ENCODE peak calls at places on chromosome 11, in seven cellular contexts. T is heart left ventricle, U is endothelial cell, L is heart right ventricle, I is GM13976, J is Calu3, F is fibroblast of pulmonary artery. Y is an unnamed sample.

GRCh38 chr11:93238956-93239355 is 41.2 kb upstream of the SLC36A4 start:
- DNase-seq in I (no peak), T (no peak), F (no peak), J (no peak), U (no peak), L (no peak), Y (no peak)

GRCh38 chr11:47467372-47467771 is 18.4 kb upstream of the RAPSN start:
- DNase-seq in U (no peak), T (no peak), F (no peak), J (no peak), I (no peak), L (no peak), Y (no peak)

GRCh38 chr11:17371614-17372013 is 16.8 kb downstream of the KCNJ11 start:
- DNase-seq in T (no peak), I (no peak), L (no peak), F (peak), U (no peak), J (no peak), Y (no peak)

GRCh38 chr11:124415356-124415923 is 9.2 kb downstream of the OR8B4 start:
- DNase-seq in F (peak), I (peak), U (no peak), T (no peak), J (no peak), L (no peak), Y (peak)

GRCh38 chr11:59394186-59394585 is 32.0 kb downstream of the OR5A2 start:
- DNase-seq in I (no peak), T (no peak), L (no peak), U (no peak), J (no peak), F (no peak), Y (no peak)

GRCh38 chr11:73661035-73661628 is 14.8 kb downstream of the PLEKHB1 start:
- DNase-seq in F (peak), T (peak), I (peak), U (peak), J (peak), L (peak), Y (peak)

GRCh38 chr11:13486926-13487660 is 8.7 kb downstream of the PTH start:
- DNase-seq in L (peak), T (peak), F (peak), J (peak), I (peak), U (peak), Y (no peak)

GRCh38 chr11:2301631-2302272 is at the start of the genes C11orf21 and TSPAN32:
- DNase-seq in T (peak), J (no peak), I (no peak), U (no peak), L (peak), F (peak), Y (no peak)

GRCh38 chr11:47980093-47980906 is at the start of gene PTPRJ:
- DNase-seq in U (peak), I (peak), L (peak), T (peak), J (peak), F (peak), Y (peak)

GRCh38 chr11:120817131-120817530 is 206.8 kb upstream of the TBCEL start:
- DNase-seq in F (no peak), I (no peak), J (no peak), L (peak), U (no peak), T (peak), Y (no peak)

GRCh38 chr11:22938691-22939090 is 78.4 kb upstream of the CCDC179 start:
- DNase-seq in J (no peak), U (no peak), L (no peak), T (no peak), I (no peak), F (no peak), Y (no peak)

GRCh38 chr11:62449451-62449851 is 30.6 kb downstream of the SCGB1A1 start:
- DNase-seq in L (no peak), F (no peak), I (no peak), J (peak), U (no peak), T (no peak), Y (peak)

GRCh38 chr11:12483604-12484003 is 106.2 kb downstream of the PARVA start:
- DNase-seq in L (peak), I (no peak), F (no peak), J (no peak), T (no peak), U (no peak), Y (no peak)

GRCh38 chr11:111982019-111982464 is 43.2 kb upstream of the DLAT start:
- DNase-seq in F (peak), U (peak), L (no peak), I (peak), J (peak), T (peak), Y (peak)

GRCh38 chr11:47485112-47485511 is 36.2 kb upstream of the RAPSN start:
- DNase-seq in T (no peak), L (no peak), I (no peak), F (no peak), J (no peak), U (no peak), Y (no peak)

GRCh38 chr11:10856689-10857603 is 907 bp downstream of the ZBED5 start:
- DNase-seq in U (peak), J (peak), F (peak), L (no peak), T (peak), I (peak), Y (peak)

GRCh38 chr11:70531281-70532065 is 133.1 kb downstream of the CTTN start:
- DNase-seq in I (no peak), J (no peak), F (no peak), T (no peak), U (no peak), L (no peak), Y (no peak)

GRCh38 chr11:63547076-63547475 is 10.5 kb downstream of the PLAAT4 start:
- DNase-seq in F (no peak), L (no peak), I (no peak), J (no peak), U (no peak), T (no peak), Y (no peak)

GRCh38 chr11:12478743-12479142 is 101.4 kb downstream of the PARVA start:
- DNase-seq in U (no peak), T (peak), J (no peak), I (no peak), F (peak), L (no peak), Y (peak)

GRCh38 chr11:19652976-19653375 is 59.7 kb upstream of the NAV2 start:
- DNase-seq in F (no peak), I (no peak), T (no peak), U (no peak), J (no peak), L (no peak), Y (no peak)

GRCh38 chr11:121372671-121373429 is 79.3 kb upstream of the SORL1 start:
- DNase-seq in J (no peak), U (no peak), L (no peak), I (peak), T (no peak), F (no peak), Y (no peak)

GRCh38 chr11:24496371-24496727 is 504 bp upstream of the LUZP2 start:
- DNase-seq in T (no peak), L (no peak), I (no peak), F (peak), J (no peak), U (no peak), Y (no peak)

GRCh38 chr11:24502425-24502824 is 5.6 kb downstream of the LUZP2 start:
- DNase-seq in U (no peak), J (no peak), L (no peak), T (no peak), F (no peak), I (no peak), Y (no peak)

GRCh38 chr11:24496728-24497396 is at the start of gene LUZP2:
- DNase-seq in F (peak), J (peak), L (peak), I (no peak), U (peak), T (no peak), Y (peak)
- TF ChIP-seq CTCF in F (no peak), J (no peak), L (no peak), I (no peak), U (no peak), T (no peak), Y (no peak)

GRCh38 chr11:67099841-67100324 is 19.2 kb upstream of the KDM2A start:
- DNase-seq in F (no peak), J (no peak), U (no peak), I (peak), L (no peak), T (no peak), Y (no peak)
- TF ChIP-seq CTCF in F (no peak), J (no peak), U (no peak), I (no peak), L (no peak), T (no peak), Y (no peak)

GRCh38 chr11:68870470-68870869 is 28.8 kb upstream of the CPT1A start:
- DNase-seq in U (no peak), L (no peak), F (no peak), J (peak), T (no peak), I (no peak), Y (no peak)
- TF ChIP-seq CTCF in U (no peak), L (no peak), F (peak), J (no peak), T (no peak), I (no peak), Y (no peak)

DNA sequence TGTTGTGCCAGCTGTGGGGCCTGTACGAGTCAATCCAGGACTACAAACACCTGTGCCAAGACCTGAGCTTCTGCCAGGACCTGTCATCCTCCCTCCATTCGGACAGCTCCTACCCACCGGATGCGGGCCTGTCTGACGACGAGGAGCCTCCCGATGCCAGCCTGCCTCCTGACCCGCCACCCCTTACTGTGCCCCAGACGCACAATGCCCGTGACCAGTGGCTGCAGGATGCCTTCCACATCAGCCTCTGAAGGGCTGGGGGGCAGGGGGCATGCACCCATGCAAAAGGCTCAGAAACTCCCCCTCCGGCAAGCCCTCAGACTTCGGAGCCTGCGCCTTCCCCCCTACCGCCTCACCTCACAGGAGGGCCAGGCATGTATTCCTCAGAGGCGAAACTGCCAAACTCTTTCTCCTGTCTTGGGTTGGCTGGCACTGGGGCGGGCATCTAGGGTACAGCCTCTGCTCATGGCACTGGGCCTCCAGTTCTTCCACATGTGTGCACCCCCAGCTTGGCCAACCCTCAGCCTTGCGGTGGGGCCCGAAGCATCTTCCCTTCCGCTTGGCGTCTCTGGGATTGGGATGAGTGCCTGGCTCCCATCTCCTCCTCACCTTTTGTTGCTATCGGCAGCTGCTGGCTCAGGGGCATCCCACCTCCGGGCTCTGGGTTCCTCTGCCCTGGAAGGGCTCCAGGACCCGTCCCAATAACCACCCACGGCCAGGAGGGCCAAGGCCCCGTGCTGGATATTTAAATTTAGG is 1.2 kb downstream of the FAM89B start:
- DNase-seq in U (no peak), J (no peak), F (no peak), I (no peak), T (peak), L (no peak), Y (no peak)
- TF ChIP-seq CTCF in U (no peak), J (no peak), F (no peak), I (no peak), T (no peak), L (no peak), Y (no peak)

GRCh38 chr11:44823006-44823405 is 96.2 kb downstream of the TSPAN18 start:
- DNase-seq in T (no peak), J (no peak), F (no peak), I (no peak), L (no peak), U (peak), Y (no peak)
- TF ChIP-seq CTCF in T (no peak), J (peak), F (peak), I (no peak), L (peak), U (peak), Y (no peak)

GRCh38 chr11:87039371-87039770 is 1.6 kb downstream of the TMEM135 start:
- DNase-seq in J (no peak), U (no peak), F (peak), L (no peak), T (no peak), I (no peak), Y (no peak)

GRCh38 chr11:87035976-87036583 is 1.7 kb upstream of the TMEM135 start:
- DNase-seq in T (no peak), I (no peak), L (no peak), J (no peak), F (no peak), U (no peak), Y (no peak)

GRCh38 chr11:87038235-87038960 is 664 bp downstream of the TMEM135 start:
- DNase-seq in J (no peak), T (no peak), I (peak), U (no peak), L (no peak), F (no peak), Y (no peak)

GRCh38 chr11:87036756-87037449 is 831 bp upstream of the TMEM135 start:
- DNase-seq in T (no peak), U (no peak), J (no peak), I (peak), F (no peak), L (no peak), Y (no peak)

DNA sequence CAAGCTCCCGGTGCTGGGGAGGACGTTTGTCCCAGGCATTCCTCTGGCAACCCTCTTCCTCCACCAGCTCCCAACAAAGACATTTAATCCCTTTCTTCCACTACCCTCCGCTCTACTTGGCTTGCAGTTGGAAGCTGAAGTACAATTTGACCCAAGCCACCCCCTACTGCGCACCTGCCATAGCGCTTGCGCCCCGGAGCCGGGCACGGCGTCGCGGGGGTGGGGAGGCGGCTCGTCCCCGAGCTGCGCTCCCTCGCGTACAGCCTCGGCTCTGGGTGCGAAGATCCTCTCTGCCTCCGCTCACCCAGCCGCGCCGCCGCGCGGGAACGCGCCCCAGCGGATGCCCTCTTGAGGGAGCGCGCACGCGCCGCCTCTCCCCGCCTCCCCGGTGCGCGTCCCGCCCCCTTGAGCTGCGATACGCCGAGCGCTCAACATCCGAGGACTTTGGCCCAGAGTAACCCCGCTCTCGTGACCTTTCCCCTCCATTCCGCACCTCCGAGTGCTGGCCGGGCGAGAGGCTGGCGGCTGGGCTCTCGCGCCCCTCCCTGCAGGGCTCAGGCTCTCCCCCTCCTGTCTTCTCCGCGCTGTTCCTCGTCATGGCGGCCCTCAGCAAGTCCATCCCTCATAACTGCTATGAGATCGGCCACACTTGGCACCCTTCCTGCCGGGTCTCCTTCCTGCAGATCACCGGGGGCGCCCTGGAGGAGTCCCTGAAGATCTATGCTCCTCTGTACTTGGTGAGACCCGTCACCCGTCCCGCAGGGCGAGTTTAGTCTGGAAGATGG is at the start of gene TMEM135:
- DNase-seq in L (peak), U (peak), I (peak), F (peak), T (peak), J (peak), Y (peak)
- TF ChIP-seq CTCF in L (no peak), U (no peak), I (peak), F (no peak), T (no peak), J (no peak), Y (no peak)

GRCh38 chr11:114257621-114258558 is 38.3 kb upstream of the NNMT start:
- DNase-seq in U (no peak), L (peak), F (peak), T (peak), J (no peak), I (peak), Y (no peak)
- TF ChIP-seq CTCF in U (no peak), L (no peak), F (peak), T (peak), J (no peak), I (no peak), Y (no peak)

GRCh38 chr11:89441606-89442005 is 49.6 kb downstream of the NOX4 start:
- DNase-seq in J (no peak), F (no peak), L (no peak), T (no peak), U (no peak), I (no peak), Y (no peak)

GRCh38 chr11:89433278-89433677 is 57.9 kb downstream of the NOX4 start:
- DNase-seq in I (no peak), T (no peak), U (no peak), F (no peak), J (no peak), L (no peak), Y (no peak)

GRCh38 chr11:89437317-89437716 is 53.9 kb downstream of the NOX4 start:
- DNase-seq in T (no peak), L (no peak), U (no peak), I (no peak), F (no peak), J (no peak), Y (no peak)

GRCh38 chr11:89436071-89436470 is 55.1 kb downstream of the NOX4 start:
- DNase-seq in L (no peak), U (no peak), F (peak), J (no peak), T (no peak), I (no peak), Y (no peak)
- TF ChIP-seq CTCF in L (no peak), U (no peak), F (no peak), J (no peak), T (no peak), I (no peak), Y (no peak)